ENCODE peak calls at places on chromosomes 16 and 17, in five cellular contexts. One of them, this sample, is unnamed.

GRCh38 chr17:62705781-62706597 is 78.5 kb downstream of the MRC2 start:
- DNase-seq in GM12878: no peak
- DNase-seq in A549: no peak
- DNase-seq in K562: no peak
- DNase-seq in HepG2: no peak
- DNase-seq in this sample: peak; percentile 57

GRCh38 chr16:81366316-81366932 is 51.7 kb downstream of the GAN start:
- DNase-seq in GM12878: peak; percentile 23
- DNase-seq in A549: peak; percentile 67
- DNase-seq in K562: peak; percentile 61
- DNase-seq in HepG2: peak; percentile 38
- DNase-seq in this sample: peak; percentile 77

GRCh38 chr16:80947708-80948615 is 58.7 kb downstream of the CMC2 start:
- DNase-seq in GM12878: no peak
- DNase-seq in A549: no peak
- DNase-seq in K562: no peak
- DNase-seq in HepG2: no peak
- DNase-seq in this sample: peak; percentile 72

GRCh38 chr17:179066-179432 is 2.4 kb downstream of the DOC2B start:
- DNase-seq in GM12878: no peak
- DNase-seq in A549: no peak
- DNase-seq in K562: no peak
- DNase-seq in HepG2: no peak
- DNase-seq in this sample: no peak

GRCh38 chr16:3945751-3946603 is 65.5 kb upstream of the CREBBP start:
- DNase-seq in GM12878: no peak
- DNase-seq in A549: peak; percentile 71
- DNase-seq in K562: no peak
- DNase-seq in HepG2: peak; percentile 20
- DNase-seq in this sample: peak; percentile 82

GRCh38 chr17:82882715-82883446 is 43.1 kb upstream of the ZNF750 start:
- DNase-seq in GM12878: no peak
- DNase-seq in A549: no peak
- DNase-seq in K562: no peak
- DNase-seq in HepG2: no peak
- DNase-seq in this sample: no peak

GRCh38 chr16:684961-685696 is 995 bp upstream of the JMJD8 start:
- DNase-seq in GM12878: no peak
- DNase-seq in A549: no peak
- DNase-seq in K562: no peak
- DNase-seq in HepG2: no peak
- DNase-seq in this sample: no peak

GRCh38 chr17:50265212-50265611 is 9.1 kb upstream of the TMEM92 start:
- DNase-seq in GM12878: no peak
- DNase-seq in A549: no peak
- DNase-seq in K562: no peak
- DNase-seq in HepG2: no peak
- DNase-seq in this sample: no peak

GRCh38 chr16:75261590-75262078 is 10.2 kb upstream of the BCAR1 start:
- DNase-seq in GM12878: no peak
- DNase-seq in A549: no peak
- DNase-seq in K562: no peak
- DNase-seq in HepG2: no peak
- DNase-seq in this sample: no peak

GRCh38 chr16:53040788-53041187 is 11.9 kb downstream of the CHD9NB start:
- DNase-seq in GM12878: no peak
- DNase-seq in A549: no peak
- DNase-seq in K562: no peak
- DNase-seq in HepG2: no peak
- DNase-seq in this sample: no peak

GRCh38 chr16:13453938-13454553 is 465.9 kb upstream of the ERCC4 start:
- DNase-seq in GM12878: no peak
- DNase-seq in A549: peak; percentile 16
- DNase-seq in K562: peak; percentile 41
- DNase-seq in HepG2: peak; percentile 38
- DNase-seq in this sample: no peak

GRCh38 chr17:76268015-76268749 is 3.0 kb downstream of the UBALD2 start:
- DNase-seq in GM12878: peak; percentile 76
- DNase-seq in A549: no peak
- DNase-seq in K562: peak; percentile 66
- DNase-seq in HepG2: no peak
- DNase-seq in this sample: peak; percentile 69

GRCh38 chr17:14815079-14815478 is 450.0 kb downstream of the PMP22 start:
- DNase-seq in GM12878: no peak
- DNase-seq in A549: no peak
- DNase-seq in K562: no peak
- DNase-seq in HepG2: no peak
- DNase-seq in this sample: no peak

GRCh38 chr16:66930189-66930588 is 4.0 kb downstream of the CIAO2B start:
- DNase-seq in GM12878: no peak
- DNase-seq in A549: peak; percentile 52
- DNase-seq in K562: peak; percentile 46
- DNase-seq in HepG2: peak; percentile 76
- DNase-seq in this sample: no peak

GRCh38 chr16:27169511-27170071 is 33.7 kb upstream of the KDM8 start:
- DNase-seq in GM12878: peak; percentile 13
- DNase-seq in A549: peak; percentile 68
- DNase-seq in K562: no peak
- DNase-seq in HepG2: peak; percentile 53
- DNase-seq in this sample: peak; percentile 10

GRCh38 chr17:81481011-81481799 is 31.4 kb downstream of the ACTG1 start:
- DNase-seq in GM12878: no peak
- DNase-seq in A549: peak; percentile 52
- DNase-seq in K562: peak; percentile 100
- DNase-seq in HepG2: no peak
- DNase-seq in this sample: peak; percentile 64

GRCh38 chr16:26198221-26198620 is 506.5 kb downstream of the HS3ST4 start:
- DNase-seq in GM12878: no peak
- DNase-seq in A549: no peak
- DNase-seq in K562: no peak
- DNase-seq in HepG2: no peak
- DNase-seq in this sample: no peak

GRCh38 chr16:83176802-83177201 is 550.0 kb downstream of the CDH13 start:
- DNase-seq in GM12878: no peak
- DNase-seq in A549: no peak
- DNase-seq in K562: no peak
- DNase-seq in HepG2: no peak
- DNase-seq in this sample: no peak

GRCh38 chr16:58727028-58727781 is 6.9 kb downstream of the GOT2 start:
- DNase-seq in GM12878: no peak
- DNase-seq in A549: no peak
- DNase-seq in K562: no peak
- DNase-seq in HepG2: no peak
- DNase-seq in this sample: no peak

GRCh38 chr16:79698341-79698753 is 97.8 kb upstream of the MAF start:
- DNase-seq in GM12878: no peak
- DNase-seq in A549: no peak
- DNase-seq in K562: no peak
- DNase-seq in HepG2: no peak
- DNase-seq in this sample: no peak

GRCh38 chr16:24131294-24131693 is 124.8 kb upstream of the CACNG3 start:
- DNase-seq in GM12878: no peak
- DNase-seq in A549: no peak
- DNase-seq in K562: no peak
- DNase-seq in HepG2: no peak
- DNase-seq in this sample: no peak

GRCh38 chr17:78862073-78863023 is 21.7 kb upstream of the USP36 start:
- DNase-seq in GM12878: no peak
- DNase-seq in A549: peak; percentile 94
- DNase-seq in K562: peak; percentile 70
- DNase-seq in HepG2: peak; percentile 62
- DNase-seq in this sample: peak; percentile 95

GRCh38 chr17:31318298-31319190 is 2.9 kb downstream of the EVI2A start:
- DNase-seq in GM12878: peak; percentile 63
- DNase-seq in A549: no peak
- DNase-seq in K562: no peak
- DNase-seq in HepG2: no peak
- DNase-seq in this sample: peak; percentile 4

GRCh38 chr17:79046501-79047280 is 22.7 kb downstream of the C1QTNF1 start:
- DNase-seq in GM12878: no peak
- DNase-seq in A549: no peak
- DNase-seq in K562: no peak
- DNase-seq in HepG2: no peak
- DNase-seq in this sample: no peak

GRCh38 chr17:58303981-58304734 is 23.4 kb upstream of the MPO start:
- DNase-seq in GM12878: no peak
- DNase-seq in A549: peak; percentile 63
- DNase-seq in K562: peak; percentile 88
- DNase-seq in HepG2: peak; percentile 52
- DNase-seq in this sample: peak; percentile 26

GRCh38 chr16:47983999-47984580 is 171.7 kb downstream of the ABCC12 start:
- DNase-seq in GM12878: no peak
- DNase-seq in A549: no peak
- DNase-seq in K562: no peak
- DNase-seq in HepG2: no peak
- DNase-seq in this sample: no peak

GRCh38 chr16:65071371-65072311 is 50.2 kb downstream of the CDH11 start:
- DNase-seq in GM12878: no peak
- DNase-seq in A549: no peak
- DNase-seq in K562: no peak
- DNase-seq in HepG2: no peak
- DNase-seq in this sample: peak; percentile 4

GRCh38 chr16:57480127-57480753 is 6.1 kb downstream of the DOK4 start:
- DNase-seq in GM12878: no peak
- DNase-seq in A549: peak; percentile 90
- DNase-seq in K562: peak; percentile 76
- DNase-seq in HepG2: peak; percentile 88
- DNase-seq in this sample: no peak

GRCh38 chr16:4693956-4694663 is 748 bp downstream of the NUDT16L1 start:
- DNase-seq in GM12878: no peak
- DNase-seq in A549: no peak
- DNase-seq in K562: peak; percentile 86
- DNase-seq in HepG2: no peak
- DNase-seq in this sample: peak; percentile 28

GRCh38 chr17:67675481-67675880 is 42.3 kb upstream of the NOL11 start:
- DNase-seq in GM12878: no peak
- DNase-seq in A549: no peak
- DNase-seq in K562: no peak
- DNase-seq in HepG2: no peak
- DNase-seq in this sample: no peak

GRCh38 chr17:62075308-62075815 is 10.3 kb upstream of the MED13 start:
- DNase-seq in GM12878: no peak
- DNase-seq in A549: no peak
- DNase-seq in K562: no peak
- DNase-seq in HepG2: no peak
- DNase-seq in this sample: no peak

GRCh38 chr17:28941251-28941650 is 10.1 kb downstream of the PHF12 start:
- DNase-seq in GM12878: no peak
- DNase-seq in A549: no peak
- DNase-seq in K562: no peak
- DNase-seq in HepG2: no peak
- DNase-seq in this sample: no peak

GRCh38 chr17:60361889-60362288 is 30.0 kb downstream of the USP32 start:
- DNase-seq in GM12878: no peak
- DNase-seq in A549: no peak
- DNase-seq in K562: peak; percentile 46
- DNase-seq in HepG2: no peak
- DNase-seq in this sample: no peak

GRCh38 chr17:70040336-70040735 is 34.7 kb upstream of the KCNJ16 start:
- DNase-seq in GM12878: no peak
- DNase-seq in A549: no peak
- DNase-seq in K562: no peak
- DNase-seq in HepG2: no peak
- DNase-seq in this sample: peak; percentile 94

GRCh38 chr17:7528842-7529241 is 20.0 kb upstream of the TNFSF12 start:
- DNase-seq in GM12878: no peak
- DNase-seq in A549: no peak
- DNase-seq in K562: no peak
- DNase-seq in HepG2: no peak
- DNase-seq in this sample: no peak

DNA sequence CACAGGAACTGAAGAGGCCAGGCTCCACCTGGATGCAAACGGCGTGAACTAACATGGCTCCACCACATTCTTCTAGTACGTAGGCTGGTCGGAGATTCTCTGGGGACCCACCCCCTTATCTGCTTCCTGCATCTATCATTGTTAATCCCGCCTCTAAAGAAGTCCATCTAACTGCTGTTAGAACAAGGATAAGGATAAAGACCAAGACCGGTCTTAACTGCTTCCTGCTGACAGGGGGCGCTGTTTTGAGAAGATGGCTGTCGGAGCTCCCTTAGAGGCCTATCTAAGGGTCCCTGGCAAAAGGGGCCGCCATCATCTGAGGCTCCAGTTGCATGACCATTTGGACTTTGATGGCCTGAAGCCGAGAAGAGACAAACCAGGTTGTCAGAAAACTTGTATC is 25.8 kb upstream of the TNFSF12 start:
- DNase-seq in GM12878: no peak
- DNase-seq in A549: peak; percentile 63
- DNase-seq in K562: peak; percentile 47
- DNase-seq in HepG2: peak; percentile 43
- DNase-seq in this sample: peak; percentile 9
- TF ChIP-seq MYC in GM12878: no peak
- TF ChIP-seq MYC in A549: no peak
- TF ChIP-seq MYC in K562: no peak
- TF ChIP-seq MYC in HepG2: no peak
- TF ChIP-seq MYC in this sample: no peak

GRCh38 chr17:39772415-39772814 is 34.7 kb downstream of the GRB7 start:
- DNase-seq in GM12878: no peak
- DNase-seq in A549: no peak
- DNase-seq in K562: no peak
- DNase-seq in HepG2: no peak
- DNase-seq in this sample: no peak
- H3K27ac ChIP-seq in GM12878: peak overlapping the region; percentile 95
- H3K27ac ChIP-seq in A549: no peak overlapping the region
- H3K27ac ChIP-seq in K562: no peak overlapping the region
- H3K27ac ChIP-seq in HepG2: no peak overlapping the region
- H3K27ac ChIP-seq in this sample: no peak overlapping the region

GRCh38 chr17:37708616-37709212 is 36.1 kb downstream of the HNF1B start:
- DNase-seq in GM12878: no peak
- DNase-seq in A549: peak; percentile 73
- DNase-seq in K562: no peak
- DNase-seq in HepG2: peak; percentile 97
- DNase-seq in this sample: no peak
- TF ChIP-seq POLR2A in GM12878: no peak
- TF ChIP-seq POLR2A in A549: no peak
- TF ChIP-seq POLR2A in K562: no peak
- TF ChIP-seq POLR2A in HepG2: peak; percentile 43
- TF ChIP-seq POLR2A in this sample: no peak

GRCh38 chr17:45785373-45786193 is 1.5 kb downstream of the CRHR1 start:
- DNase-seq in GM12878: no peak
- DNase-seq in A549: no peak
- DNase-seq in K562: no peak
- DNase-seq in HepG2: no peak
- DNase-seq in this sample: no peak

GRCh38 chr17:45783593-45784292 is 377 bp upstream of the CRHR1 start:
- DNase-seq in GM12878: no peak
- DNase-seq in A549: no peak
- DNase-seq in K562: peak; percentile 66
- DNase-seq in HepG2: no peak
- DNase-seq in this sample: no peak

GRCh38 chr17:45784293-45784582 is at the start of gene CRHR1:
- DNase-seq in GM12878: no peak
- DNase-seq in A549: no peak
- DNase-seq in K562: no peak
- DNase-seq in HepG2: no peak
- DNase-seq in this sample: no peak

GRCh38 chr17:45786349-45786748 is 2.2 kb downstream of the CRHR1 start:
- DNase-seq in GM12878: no peak
- DNase-seq in A549: no peak
- DNase-seq in K562: no peak
- DNase-seq in HepG2: no peak
- DNase-seq in this sample: no peak

GRCh38 chr17:45784583-45785372 is 658 bp downstream of the CRHR1 start:
- DNase-seq in GM12878: no peak
- DNase-seq in A549: no peak
- DNase-seq in K562: peak; percentile 63
- DNase-seq in HepG2: peak; percentile 24
- DNase-seq in this sample: peak; percentile 10
- TF ChIP-seq MYC in GM12878: no peak
- TF ChIP-seq MYC in A549: no peak
- TF ChIP-seq MYC in K562: no peak
- TF ChIP-seq MYC in HepG2: peak; percentile 11
- TF ChIP-seq MYC in this sample: no peak

This sample was measured in endothelial cell of umbilical vein.